ENCODE peak calls at places on chromosomes 7 and 10, in six cellular contexts. U is left ventricle myocardium inferior, M is upper lobe of left lung, Q is lower lobe of right lung, L is spleen, X is iPS DF 6.9. N is an unnamed sample.

GRCh38 chr7:141563956-141564623 is 12.9 kb downstream of the AGK start:
- DNase-seq in L (no peak), U (no peak), X (no peak), Q (no peak), M (no peak), N (no peak)

GRCh38 chr7:124701955-124702354 is 63.6 kb downstream of the GPR37 start:
- DNase-seq in L (no peak), U (no peak), X (no peak), Q (no peak), M (no peak), N (no peak)

GRCh38 chr7:55109384-55110167 is 90.8 kb downstream of the EGFR start:
- DNase-seq in X (no peak), M (no peak), Q (no peak), U (no peak), L (no peak), N (no peak)

GRCh38 chr7:23654508-23654907 is 25.5 kb upstream of the FAM221A start:
- DNase-seq in U (no peak), Q (no peak), X (peak; percentile 39), L (no peak), M (no peak), N (no peak)

GRCh38 chr10:62082729-62083412 is 181.4 kb downstream of the ARID5B start:
- DNase-seq in L (no peak), X (no peak), U (no peak), M (no peak), Q (no peak), N (peak; percentile 31)

GRCh38 chr7:91519241-91520200 is 255.3 kb downstream of the FZD1 start:
- DNase-seq in U (no peak), L (no peak), Q (no peak), X (no peak), M (no peak), N (no peak)

GRCh38 chr10:47076949-47077348 is 165.7 kb downstream of the PTPN20 start:
- DNase-seq in Q (no peak), L (no peak), X (no peak), U (no peak), M (no peak), N (no peak)

GRCh38 chr10:27819781-27820531 is 74.3 kb upstream of the MKX start:
- DNase-seq in M (peak; percentile 18), Q (no peak), L (no peak), U (peak; percentile 61), X (no peak), N (no peak)

GRCh38 chr7:101705327-101705726 is 76.2 kb upstream of the MYL10 start:
- DNase-seq in M (no peak), L (no peak), U (no peak), X (no peak), Q (no peak), N (no peak)

GRCh38 chr7:157703131-157703530 is 366.3 kb downstream of the DNAJB6 start:
- DNase-seq in X (no peak), L (peak; percentile 66), M (no peak), U (no peak), Q (peak; percentile 32), N (no peak)

GRCh38 chr7:157701395-157701794 is 364.6 kb downstream of the DNAJB6 start:
- DNase-seq in L (no peak), M (no peak), U (no peak), X (no peak), Q (peak; percentile 13), N (no peak)

GRCh38 chr7:157702311-157703023 is 365.7 kb downstream of the DNAJB6 start:
- DNase-seq in Q (peak; percentile 17), U (no peak), M (no peak), L (peak; percentile 57), X (no peak), N (peak; percentile 12)

GRCh38 chr7:157703534-157704195 is 366.9 kb downstream of the DNAJB6 start:
- DNase-seq in M (no peak), Q (peak; percentile 32), X (no peak), L (peak; percentile 44), U (no peak), N (peak; percentile 26)

DNA sequence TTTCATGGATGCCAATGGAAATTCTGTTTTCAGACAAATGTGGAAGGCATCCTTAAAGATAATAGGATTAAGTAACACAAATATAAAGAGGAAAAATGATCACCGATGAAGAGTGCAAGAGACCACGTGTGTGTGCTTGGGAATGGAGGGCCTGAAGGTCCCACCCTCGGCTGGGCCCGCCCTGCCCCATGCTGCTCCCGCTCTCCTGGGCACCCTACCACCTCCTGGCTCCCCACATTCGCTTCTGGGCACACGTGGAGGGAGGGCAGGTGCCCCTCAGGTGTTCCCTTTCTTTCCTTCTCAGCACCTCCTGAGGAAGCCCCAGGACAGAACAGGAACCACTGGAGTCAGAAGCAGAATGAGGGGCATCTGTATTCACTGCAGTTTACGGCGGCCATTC is 367.6 kb downstream of the DNAJB6 start:
- DNase-seq in X (no peak), U (no peak), M (no peak), L (peak; percentile 31), Q (peak; percentile 14), N (no peak)
- H3K9me3 ChIP-seq in X (peaks cover 36% of the 10 kb centered on the region), U (no peaks in the 10 kb centered on the region), M (no peaks in the 10 kb centered on the region), L (no peaks in the 10 kb centered on the region), Q (no peaks in the 10 kb centered on the region), N (no peaks in the 10 kb centered on the region)

GRCh38 chr10:123966896-123967231 is 75.3 kb upstream of the CPXM2 start:
- DNase-seq in Q (no peak), M (no peak), X (no peak), L (no peak), U (no peak), N (no peak)
- H3K9me3 ChIP-seq in Q (no peaks in the 10 kb centered on the region), M (no peaks in the 10 kb centered on the region), X (no peaks in the 10 kb centered on the region), L (no peaks in the 10 kb centered on the region), U (no peaks in the 10 kb centered on the region), N (no peaks in the 10 kb centered on the region)

GRCh38 chr7:4113271-4113670 is 568.8 kb upstream of the FOXK1 start:
- DNase-seq in Q (no peak), U (no peak), L (peak; percentile 61), M (no peak), X (no peak), N (no peak)

GRCh38 chr7:4109481-4110110 is 572.5 kb upstream of the FOXK1 start:
- DNase-seq in X (no peak), Q (no peak), M (no peak), L (peak; percentile 69), U (no peak), N (no peak)

GRCh38 chr7:4111166-4111565 is 570.9 kb upstream of the FOXK1 start:
- DNase-seq in M (no peak), U (no peak), Q (no peak), X (no peak), L (no peak), N (no peak)

GRCh38 chr7:4108951-4109350 is 573.1 kb upstream of the FOXK1 start:
- DNase-seq in L (peak; percentile 58), Q (no peak), X (no peak), U (no peak), M (no peak), N (no peak)

GRCh38 chr7:4110438-4110837 is 571.7 kb upstream of the FOXK1 start:
- DNase-seq in X (no peak), M (no peak), L (peak; percentile 51), Q (no peak), U (no peak), N (no peak)
- H3K9me3 ChIP-seq in X (no peaks in the 10 kb centered on the region), M (no peaks in the 10 kb centered on the region), L (no peaks in the 10 kb centered on the region), Q (no peaks in the 10 kb centered on the region), U (no peaks in the 10 kb centered on the region), N (no peaks in the 10 kb centered on the region)

GRCh38 chr7:57210871-57211270 is 78.6 kb upstream of the ZNF479 start:
- DNase-seq in M (no peak), L (peak; percentile 27), U (no peak), X (no peak), Q (peak; percentile 14), N (no peak)
- H3K9me3 ChIP-seq in M (no peaks in the 10 kb centered on the region), L (peaks cover 76% of the 10 kb centered on the region), U (peaks cover 56% of the 10 kb centered on the region), X (peaks cover 19% of the 10 kb centered on the region), Q (no peaks in the 10 kb centered on the region), N (peaks cover 23% of the 10 kb centered on the region)

GRCh38 chr10:1607466-1607865 is 129.9 kb downstream of the ADARB2 start:
- DNase-seq in X (no peak), M (no peak), Q (no peak), L (no peak), U (no peak), N (no peak)

GRCh38 chr10:1605999-1606940 is 131.1 kb downstream of the ADARB2 start:
- DNase-seq in U (no peak), M (no peak), L (no peak), Q (no peak), X (no peak), N (no peak)

GRCh38 chr10:1609038-1609411 is 128.3 kb downstream of the ADARB2 start:
- DNase-seq in Q (no peak), M (no peak), U (no peak), L (no peak), X (no peak), N (no peak)

GRCh38 chr10:1609596-1609995 is 127.7 kb downstream of the ADARB2 start:
- DNase-seq in M (no peak), U (no peak), L (no peak), Q (no peak), X (no peak), N (no peak)

GRCh38 chr10:1608408-1609037 is 128.8 kb downstream of the ADARB2 start:
- DNase-seq in U (no peak), X (no peak), L (no peak), Q (no peak), M (no peak), N (no peak)
- H3K9me3 ChIP-seq in U (no peaks in the 10 kb centered on the region), X (no peaks in the 10 kb centered on the region), L (no peaks in the 10 kb centered on the region), Q (no peaks in the 10 kb centered on the region), M (no peaks in the 10 kb centered on the region), N (no peaks in the 10 kb centered on the region)

DNA sequence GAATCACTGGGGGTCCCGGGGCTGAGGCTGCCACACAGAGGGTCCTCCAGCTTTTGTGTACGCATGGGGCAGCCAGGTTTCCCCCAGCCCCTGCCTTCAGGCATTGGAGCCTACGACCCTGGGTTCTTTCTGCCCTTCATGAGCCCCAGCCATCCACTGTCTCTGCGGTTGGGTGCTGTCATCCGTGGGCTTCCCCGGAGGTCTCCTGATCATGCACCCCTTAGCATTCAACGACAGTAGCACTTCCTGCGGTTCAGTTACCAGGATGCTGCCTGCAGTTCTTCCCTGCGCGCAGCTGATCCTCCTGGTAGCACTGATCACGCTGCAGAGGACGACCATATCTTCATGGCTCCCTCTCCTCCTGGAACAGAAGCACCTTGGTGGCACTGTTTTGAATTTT is 676.3 kb downstream of the SDK1 start:
- DNase-seq in M (no peak), L (no peak), Q (no peak), U (no peak), X (no peak), N (no peak)
- H3K9me3 ChIP-seq in M (no peaks in the 10 kb centered on the region), L (no peaks in the 10 kb centered on the region), Q (no peaks in the 10 kb centered on the region), U (no peaks in the 10 kb centered on the region), X (no peaks in the 10 kb centered on the region), N (no peaks in the 10 kb centered on the region)

DNA sequence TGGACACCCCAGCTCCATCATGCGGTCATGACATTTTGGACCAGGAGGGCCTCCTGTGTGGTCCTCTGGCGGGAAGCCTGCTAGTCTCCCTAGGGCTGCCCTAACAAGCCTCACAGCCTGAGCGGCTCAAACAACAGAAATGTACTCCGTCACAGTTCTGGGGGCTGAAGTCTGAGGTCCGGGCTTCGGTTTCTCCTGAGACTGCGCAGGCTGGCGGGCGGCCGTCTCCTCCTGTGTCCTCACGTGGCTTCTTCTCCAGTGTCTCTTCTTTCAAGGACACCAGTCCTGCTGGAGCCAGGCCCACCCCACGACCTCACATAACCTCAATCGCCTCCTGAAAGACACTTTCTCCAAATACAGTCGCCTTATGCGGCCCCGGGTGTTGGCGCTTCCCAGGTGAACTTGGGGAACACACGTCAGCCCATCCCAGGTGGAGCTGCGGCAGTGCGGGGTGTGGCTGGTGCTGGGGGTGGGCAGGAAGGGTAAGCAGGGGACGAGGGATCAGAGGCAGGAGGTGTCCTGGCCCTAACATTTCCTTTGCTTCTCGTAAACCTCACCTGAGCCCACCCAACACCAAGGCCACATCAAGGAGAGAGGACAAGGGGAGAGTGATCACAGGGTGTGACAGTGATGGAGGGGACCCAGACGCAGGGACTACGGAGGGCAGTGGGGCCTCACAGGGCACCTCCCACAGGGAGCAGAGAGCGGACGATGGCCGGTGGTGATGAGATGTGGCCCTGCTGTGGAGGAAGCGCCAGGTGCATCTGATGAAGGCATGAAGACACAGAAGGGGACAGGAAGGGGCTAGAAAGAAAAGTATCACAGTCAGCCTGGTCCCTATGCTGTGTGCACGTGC is 580.6 kb downstream of the PTPRN2 start:
- DNase-seq in U (no peak), M (peak; percentile 51), Q (no peak), X (no peak), L (peak; percentile 71), N (no peak)
- H3K9me3 ChIP-seq in U (no peaks in the 10 kb centered on the region), M (no peaks in the 10 kb centered on the region), Q (no peaks in the 10 kb centered on the region), X (peaks cover 21% of the 10 kb centered on the region), L (no peaks in the 10 kb centered on the region), N (no peaks in the 10 kb centered on the region)

N was measured in CD4-positive, alpha-beta T cell.